ENCODE peak calls at places on chromosome 9, in ten cellular contexts. One of them, this sample, is unnamed.

GRCh38 chr9:128406848-128407391 is 13.7 kb upstream of the CERCAM start:
- DNase-seq in breast epithelium: no peak
- DNase-seq in GM23338: no peak
- DNase-seq in vagina: no peak
- DNase-seq in BJ: no peak
- DNase-seq in heart left ventricle: no peak
- DNase-seq in HAP-1: no peak
- DNase-seq in CD4-positive, alpha-beta memory T cell: no peak
- DNase-seq in tibial artery: no peak
- DNase-seq in upper lobe of right lung: no peak
- DNase-seq in this sample: no peak

GRCh38 chr9:85038824-85039540 is 369.5 kb downstream of the NTRK2 start:
- DNase-seq in breast epithelium: no peak
- DNase-seq in BJ: no peak
- DNase-seq in tibial artery: no peak
- DNase-seq in CD4-positive, alpha-beta memory T cell: no peak
- DNase-seq in vagina: no peak
- DNase-seq in GM23338: no peak
- DNase-seq in upper lobe of right lung: no peak
- DNase-seq in HAP-1: no peak
- DNase-seq in heart left ventricle: no peak
- DNase-seq in this sample: no peak

GRCh38 chr9:36268007-36268427 is 9.8 kb upstream of the GNE start:
- DNase-seq in heart left ventricle: no peak
- DNase-seq in upper lobe of right lung: no peak
- DNase-seq in vagina: no peak
- DNase-seq in BJ: peak
- DNase-seq in HAP-1: no peak
- DNase-seq in CD4-positive, alpha-beta memory T cell: no peak
- DNase-seq in GM23338: no peak
- DNase-seq in breast epithelium: no peak
- DNase-seq in tibial artery: no peak
- DNase-seq in this sample: no peak

GRCh38 chr9:20499013-20499412 is 123.3 kb downstream of the MLLT3 start:
- DNase-seq in heart left ventricle: no peak
- DNase-seq in breast epithelium: no peak
- DNase-seq in BJ: no peak
- DNase-seq in HAP-1: no peak
- DNase-seq in upper lobe of right lung: no peak
- DNase-seq in vagina: no peak
- DNase-seq in GM23338: no peak
- DNase-seq in tibial artery: no peak
- DNase-seq in CD4-positive, alpha-beta memory T cell: no peak
- DNase-seq in this sample: no peak

GRCh38 chr9:115524467-115525059 is 406.6 kb upstream of the TNC start:
- DNase-seq in BJ: peak
- DNase-seq in breast epithelium: no peak
- DNase-seq in upper lobe of right lung: no peak
- DNase-seq in tibial artery: no peak
- DNase-seq in HAP-1: peak
- DNase-seq in CD4-positive, alpha-beta memory T cell: peak
- DNase-seq in heart left ventricle: no peak
- DNase-seq in GM23338: peak
- DNase-seq in vagina: no peak
- DNase-seq in this sample: no peak

GRCh38 chr9:69496803-69497450 is 171.9 kb downstream of the ENTREP1 start:
- DNase-seq in CD4-positive, alpha-beta memory T cell: no peak
- DNase-seq in heart left ventricle: no peak
- DNase-seq in BJ: no peak
- DNase-seq in HAP-1: no peak
- DNase-seq in tibial artery: no peak
- DNase-seq in upper lobe of right lung: no peak
- DNase-seq in GM23338: no peak
- DNase-seq in breast epithelium: no peak
- DNase-seq in vagina: no peak
- DNase-seq in this sample: no peak

GRCh38 chr9:105360344-105360743 is 87.5 kb upstream of the FSD1L start:
- DNase-seq in tibial artery: no peak
- DNase-seq in GM23338: no peak
- DNase-seq in CD4-positive, alpha-beta memory T cell: no peak
- DNase-seq in HAP-1: no peak
- DNase-seq in BJ: no peak
- DNase-seq in vagina: no peak
- DNase-seq in upper lobe of right lung: no peak
- DNase-seq in heart left ventricle: no peak
- DNase-seq in breast epithelium: no peak
- DNase-seq in this sample: no peak

GRCh38 chr9:121399883-121400607 is 30.0 kb upstream of the STOM start:
- DNase-seq in tibial artery: no peak
- DNase-seq in GM23338: peak
- DNase-seq in breast epithelium: no peak
- DNase-seq in CD4-positive, alpha-beta memory T cell: peak
- DNase-seq in upper lobe of right lung: no peak
- DNase-seq in heart left ventricle: no peak
- DNase-seq in vagina: no peak
- DNase-seq in BJ: peak
- DNase-seq in HAP-1: peak
- DNase-seq in this sample: no peak

GRCh38 chr9:93899609-93900435 is 55.3 kb downstream of the BARX1 start:
- DNase-seq in GM23338: no peak
- DNase-seq in CD4-positive, alpha-beta memory T cell: no peak
- DNase-seq in upper lobe of right lung: peak
- DNase-seq in heart left ventricle: no peak
- DNase-seq in breast epithelium: peak
- DNase-seq in vagina: no peak
- DNase-seq in BJ: no peak
- DNase-seq in tibial artery: no peak
- DNase-seq in HAP-1: no peak
- DNase-seq in this sample: peak

DNA sequence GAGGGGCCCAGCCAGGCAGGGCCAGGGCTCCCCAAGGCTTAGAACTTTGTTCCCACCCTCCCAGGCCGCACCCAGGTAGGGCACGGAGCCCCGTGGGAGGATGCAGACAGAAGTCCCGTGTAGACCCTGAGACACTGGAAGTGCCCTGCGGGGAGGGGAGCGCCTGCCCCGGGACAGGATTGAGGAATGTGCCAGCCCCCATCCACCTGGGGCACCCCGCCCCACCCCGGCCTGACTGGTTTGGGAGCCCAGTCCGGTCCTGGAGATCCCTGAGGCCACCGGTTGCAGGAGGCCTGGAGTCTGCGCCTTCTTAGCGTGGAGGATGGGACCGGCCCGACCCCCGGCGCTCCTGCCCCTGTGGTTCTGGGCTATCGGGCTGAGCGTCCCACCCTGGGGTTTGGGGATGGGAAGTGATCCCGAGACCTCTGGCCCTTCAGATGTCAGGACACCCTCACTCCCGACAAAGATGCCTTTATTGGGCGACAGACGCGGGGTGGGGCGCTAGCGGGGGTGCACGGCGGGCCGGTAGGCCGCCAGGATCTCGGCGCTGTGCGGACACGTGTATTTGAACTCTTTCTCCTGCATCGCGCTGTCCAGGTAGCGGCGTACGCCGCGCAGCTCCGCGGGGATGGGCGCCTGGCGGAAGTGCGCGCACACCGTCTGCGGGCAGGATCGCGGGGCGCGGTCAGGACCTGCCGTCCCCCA is 2.0 kb downstream of the CLIC3 start:
- DNase-seq in heart left ventricle: no peak
- DNase-seq in breast epithelium: no peak
- DNase-seq in BJ: no peak
- DNase-seq in CD4-positive, alpha-beta memory T cell: no peak
- DNase-seq in upper lobe of right lung: no peak
- DNase-seq in tibial artery: no peak
- DNase-seq in HAP-1: no peak
- DNase-seq in vagina: no peak
- DNase-seq in GM23338: peak
- DNase-seq in this sample: no peak
- H3K4me3 ChIP-seq in heart left ventricle: peak
- H3K4me3 ChIP-seq in breast epithelium: no peak
- H3K4me3 ChIP-seq in BJ: no peak
- H3K4me3 ChIP-seq in CD4-positive, alpha-beta memory T cell: no peak
- H3K4me3 ChIP-seq in upper lobe of right lung: peak
- H3K4me3 ChIP-seq in tibial artery: no peak
- H3K4me3 ChIP-seq in HAP-1: no peak
- H3K4me3 ChIP-seq in vagina: peak
- H3K4me3 ChIP-seq in GM23338: peak
- H3K4me3 ChIP-seq in this sample: no peak

DNA sequence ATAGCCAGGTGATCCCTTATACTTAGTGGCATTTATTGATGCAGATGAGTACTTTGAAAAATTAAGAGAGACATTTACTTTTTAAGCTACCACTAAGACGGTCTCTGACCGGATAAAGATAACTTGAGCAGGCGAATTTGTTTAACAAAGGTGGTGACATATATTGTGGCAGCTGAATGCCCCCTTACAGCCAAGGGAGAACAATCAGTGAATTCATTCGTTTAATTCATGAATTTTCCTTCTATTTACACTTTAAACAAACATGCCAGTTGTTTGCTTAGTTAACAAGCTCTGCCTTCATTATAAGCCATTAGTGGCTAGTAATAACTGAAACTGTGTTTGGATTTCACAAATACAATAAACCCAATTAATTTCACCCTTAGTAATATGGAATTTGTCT is 187.1 kb downstream of the AOPEP start:
- DNase-seq in breast epithelium: no peak
- DNase-seq in GM23338: peak
- DNase-seq in heart left ventricle: no peak
- DNase-seq in BJ: no peak
- DNase-seq in vagina: peak
- DNase-seq in CD4-positive, alpha-beta memory T cell: no peak
- DNase-seq in HAP-1: peak
- DNase-seq in upper lobe of right lung: no peak
- DNase-seq in tibial artery: no peak
- DNase-seq in this sample: no peak
- H3K4me3 ChIP-seq in breast epithelium: no peak
- H3K4me3 ChIP-seq in GM23338: no peak
- H3K4me3 ChIP-seq in heart left ventricle: no peak
- H3K4me3 ChIP-seq in BJ: no peak
- H3K4me3 ChIP-seq in vagina: no peak
- H3K4me3 ChIP-seq in CD4-positive, alpha-beta memory T cell: no peak
- H3K4me3 ChIP-seq in HAP-1: no peak
- H3K4me3 ChIP-seq in upper lobe of right lung: no peak
- H3K4me3 ChIP-seq in tibial artery: no peak
- H3K4me3 ChIP-seq in this sample: no peak

DNA sequence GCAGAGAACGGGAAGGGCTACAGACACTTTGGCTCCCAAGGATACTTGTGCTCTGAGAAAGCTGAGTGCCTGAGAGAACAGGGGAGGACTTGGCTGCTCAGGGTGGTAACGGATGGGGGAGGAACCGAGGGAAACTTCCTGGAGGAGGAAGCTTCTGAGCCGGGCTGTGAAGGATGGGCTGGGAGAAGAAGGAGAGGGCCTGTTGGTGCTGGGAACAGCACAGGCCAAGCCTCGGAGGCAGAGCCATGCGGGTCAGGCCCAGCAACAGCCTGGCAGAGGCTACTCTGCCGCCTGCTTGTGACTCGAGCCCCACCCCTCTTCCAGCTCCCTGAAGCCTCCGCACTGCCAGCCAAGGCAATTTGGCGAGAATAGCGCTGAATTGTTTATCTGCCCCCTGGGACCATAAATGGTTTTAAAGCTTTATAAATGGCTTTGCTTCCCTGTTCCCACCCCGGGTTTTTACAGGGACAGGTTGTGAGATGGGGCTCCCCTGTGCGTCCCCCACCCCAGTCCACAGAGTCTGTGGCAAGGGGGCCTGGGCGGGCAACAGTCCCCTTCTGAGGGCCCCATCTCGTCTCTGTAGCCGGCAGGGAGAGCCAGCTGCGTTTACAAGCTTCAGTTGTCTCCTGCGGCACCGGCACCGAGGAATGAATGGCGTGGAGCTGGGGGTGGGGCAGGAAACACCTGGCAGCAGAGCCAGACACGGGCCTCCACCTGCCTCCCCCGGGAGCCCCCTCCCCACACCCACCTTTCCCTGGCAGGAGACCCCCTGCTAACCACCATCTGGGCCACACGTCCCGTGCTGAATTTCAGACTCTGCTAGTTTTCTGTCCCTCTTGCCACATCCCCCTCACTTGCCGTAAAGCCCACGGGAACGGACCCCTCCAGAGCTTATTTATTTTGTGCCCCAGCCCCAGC is 24.4 kb downstream of the FAM163B start:
- DNase-seq in vagina: no peak
- DNase-seq in breast epithelium: no peak
- DNase-seq in GM23338: peak
- DNase-seq in BJ: no peak
- DNase-seq in upper lobe of right lung: no peak
- DNase-seq in tibial artery: no peak
- DNase-seq in heart left ventricle: no peak
- DNase-seq in CD4-positive, alpha-beta memory T cell: no peak
- DNase-seq in HAP-1: peak
- DNase-seq in this sample: no peak
- H3K4me3 ChIP-seq in vagina: no peak
- H3K4me3 ChIP-seq in breast epithelium: no peak
- H3K4me3 ChIP-seq in GM23338: peak
- H3K4me3 ChIP-seq in BJ: no peak
- H3K4me3 ChIP-seq in upper lobe of right lung: no peak
- H3K4me3 ChIP-seq in tibial artery: no peak
- H3K4me3 ChIP-seq in heart left ventricle: no peak
- H3K4me3 ChIP-seq in CD4-positive, alpha-beta memory T cell: no peak
- H3K4me3 ChIP-seq in HAP-1: no peak
- H3K4me3 ChIP-seq in this sample: no peak

GRCh38 chr9:137052293-137052692 is 1.6 kb downstream of the ENTPD2 start:
- DNase-seq in HAP-1: no peak
- DNase-seq in vagina: no peak
- DNase-seq in CD4-positive, alpha-beta memory T cell: no peak
- DNase-seq in tibial artery: no peak
- DNase-seq in upper lobe of right lung: no peak
- DNase-seq in heart left ventricle: no peak
- DNase-seq in BJ: no peak
- DNase-seq in breast epithelium: no peak
- DNase-seq in GM23338: no peak
- DNase-seq in this sample: no peak

GRCh38 chr9:137053944-137054931 is at the start of gene ENTPD2:
- DNase-seq in heart left ventricle: no peak
- DNase-seq in GM23338: peak
- DNase-seq in upper lobe of right lung: peak
- DNase-seq in BJ: no peak
- DNase-seq in vagina: no peak
- DNase-seq in breast epithelium: no peak
- DNase-seq in tibial artery: no peak
- DNase-seq in CD4-positive, alpha-beta memory T cell: no peak
- DNase-seq in HAP-1: peak
- DNase-seq in this sample: no peak

GRCh38 chr9:137054932-137055384 is 1.1 kb upstream of the ENTPD2 start:
- DNase-seq in tibial artery: no peak
- DNase-seq in breast epithelium: no peak
- DNase-seq in GM23338: no peak
- DNase-seq in CD4-positive, alpha-beta memory T cell: no peak
- DNase-seq in vagina: no peak
- DNase-seq in HAP-1: no peak
- DNase-seq in heart left ventricle: no peak
- DNase-seq in upper lobe of right lung: no peak
- DNase-seq in BJ: no peak
- DNase-seq in this sample: peak

GRCh38 chr9:137051145-137051724 is 2.6 kb downstream of the ENTPD2 start:
- DNase-seq in HAP-1: no peak
- DNase-seq in tibial artery: no peak
- DNase-seq in BJ: no peak
- DNase-seq in heart left ventricle: no peak
- DNase-seq in vagina: no peak
- DNase-seq in upper lobe of right lung: no peak
- DNase-seq in breast epithelium: no peak
- DNase-seq in CD4-positive, alpha-beta memory T cell: no peak
- DNase-seq in GM23338: no peak
- DNase-seq in this sample: no peak

GRCh38 chr9:137052998-137053943 is 590 bp downstream of the ENTPD2 start:
- DNase-seq in tibial artery: no peak
- DNase-seq in BJ: no peak
- DNase-seq in upper lobe of right lung: no peak
- DNase-seq in breast epithelium: no peak
- DNase-seq in CD4-positive, alpha-beta memory T cell: no peak
- DNase-seq in HAP-1: no peak
- DNase-seq in vagina: no peak
- DNase-seq in heart left ventricle: no peak
- DNase-seq in GM23338: peak
- DNase-seq in this sample: no peak
- H3K4me3 ChIP-seq in tibial artery: peak
- H3K4me3 ChIP-seq in BJ: peak
- H3K4me3 ChIP-seq in upper lobe of right lung: peak
- H3K4me3 ChIP-seq in breast epithelium: peak
- H3K4me3 ChIP-seq in CD4-positive, alpha-beta memory T cell: no peak
- H3K4me3 ChIP-seq in HAP-1: no peak
- H3K4me3 ChIP-seq in vagina: peak
- H3K4me3 ChIP-seq in heart left ventricle: peak
- H3K4me3 ChIP-seq in GM23338: peak
- H3K4me3 ChIP-seq in this sample: peak